ENCODE peak calls at places on chromosomes 5 and 9, in nine cellular contexts. I is suprapubic skin, A is sigmoid colon, R is HCT116, M is GM12891, U is K562, B is breast epithelium, E is endothelial cell of umbilical vein, Z is GM12892. X is an unnamed sample.

GRCh38 chr9:72564517-72565281 is 43.3 kb downstream of the TMC1 start:
- DNase-seq in I (no peak), A (no peak), R (no peak), M (no peak), U (no peak), B (no peak), E (no peak), Z (no peak), X (no peak)

GRCh38 chr5:53730938-53731337 is 170.5 kb downstream of the NDUFS4 start:
- DNase-seq in I (no peak), A (no peak), R (no peak), M (no peak), U (no peak), B (no peak), E (peak), Z (no peak), X (no peak)

GRCh38 chr5:135498662-135498995 is 37.1 kb downstream of the NEUROG1 start:
- DNase-seq in I (no peak), A (no peak), R (no peak), M (no peak), U (no peak), B (no peak), E (no peak), Z (no peak), X (peak)

GRCh38 chr5:59569608-59570334 is 323.8 kb downstream of the PDE4D start:
- DNase-seq in I (no peak), A (no peak), R (no peak), M (no peak), U (no peak), B (no peak), E (no peak), Z (no peak), X (no peak)

GRCh38 chr5:35016179-35017056 is 31.3 kb downstream of the AGXT2 start:
- DNase-seq in I (no peak), A (no peak), R (no peak), M (no peak), U (no peak), B (no peak), E (no peak), Z (no peak), X (no peak)

GRCh38 chr9:123235448-123235847 is 32.9 kb downstream of the STRBP start:
- DNase-seq in I (no peak), A (no peak), R (no peak), M (no peak), U (no peak), B (no peak), E (no peak), Z (no peak), X (no peak)

GRCh38 chr9:110189001-110189400 is 19.0 kb downstream of the C9orf152 start:
- DNase-seq in I (no peak), A (peak), R (no peak), M (no peak), U (no peak), B (peak), E (no peak), Z (no peak), X (no peak)

GRCh38 chr5:159509002-159509660 is 178.8 kb upstream of the IL12B start:
- DNase-seq in I (no peak), A (no peak), R (no peak), M (no peak), U (peak), B (no peak), E (no peak), Z (no peak), X (no peak)

GRCh38 chr5:124663101-124663506 is 83.3 kb downstream of the ZNF608 start:
- DNase-seq in I (no peak), A (no peak), R (no peak), M (no peak), U (no peak), B (no peak), E (no peak), Z (no peak), X (no peak)

GRCh38 chr9:113599647-113600476 is 136.3 kb downstream of the RGS3 start:
- DNase-seq in I (no peak), A (no peak), R (no peak), M (no peak), U (no peak), B (no peak), E (peak), Z (no peak), X (no peak)

GRCh38 chr5:157750320-157750719 is 6.8 kb downstream of the LSM11 start:
- DNase-seq in I (no peak), A (no peak), R (no peak), M (no peak), U (no peak), B (no peak), E (peak), Z (no peak), X (no peak)

GRCh38 chr9:8762676-8763075 is 963.1 kb upstream of the DMAC1 start:
- DNase-seq in I (no peak), A (no peak), R (no peak), M (no peak), U (no peak), B (no peak), E (no peak), Z (no peak), X (no peak)

GRCh38 chr5:115147052-115147451 is 22.7 kb downstream of the TRIM36 start:
- DNase-seq in I (no peak), A (no peak), R (no peak), M (no peak), U (no peak), B (no peak), E (no peak), Z (no peak), X (no peak)

GRCh38 chr5:14739961-14740360 is 75.4 kb downstream of the OTULIN start:
- DNase-seq in I (no peak), A (no peak), R (no peak), M (no peak), U (no peak), B (no peak), E (no peak), Z (no peak), X (no peak)

GRCh38 chr5:151081426-151082273 is 816 bp upstream of the TNIP1 start:
- DNase-seq in I (no peak), A (no peak), R (no peak), M (no peak), U (no peak), B (no peak), E (no peak), Z (no peak), X (no peak)

GRCh38 chr5:153654444-153654843 is 164.0 kb downstream of the GRIA1 start:
- DNase-seq in I (no peak), A (no peak), R (no peak), M (no peak), U (no peak), B (no peak), E (no peak), Z (no peak), X (no peak)

GRCh38 chr9:101421653-101422065 is 13.9 kb downstream of the ALDOB start:
- DNase-seq in I (no peak), A (no peak), R (no peak), M (no peak), U (no peak), B (no peak), E (no peak), Z (no peak), X (no peak)

GRCh38 chr9:28234899-28235277 is 661.6 kb upstream of the C9orf72 start:
- DNase-seq in I (no peak), A (no peak), R (no peak), M (no peak), U (no peak), B (no peak), E (no peak), Z (no peak), X (no peak)

GRCh38 chr9:35476596-35476995 is 13.3 kb upstream of the RUSC2 start:
- DNase-seq in I (no peak), A (no peak), R (no peak), M (no peak), U (no peak), B (no peak), E (no peak), Z (no peak), X (no peak)

GRCh38 chr5:104372796-104373195 is 810.2 kb upstream of the NUDT12 start:
- DNase-seq in I (no peak), A (no peak), R (no peak), M (no peak), U (no peak), B (no peak), E (no peak), Z (no peak), X (no peak)

GRCh38 chr9:78932849-78933627 is 636.1 kb downstream of the PSAT1 start:
- DNase-seq in I (no peak), A (no peak), R (no peak), M (no peak), U (no peak), B (no peak), E (peak), Z (no peak), X (no peak)

GRCh38 chr5:39503148-39503547 is 78.4 kb upstream of the DAB2 start:
- DNase-seq in I (no peak), A (peak), R (no peak), M (no peak), U (no peak), B (no peak), E (no peak), Z (no peak), X (no peak)

GRCh38 chr5:148846930-148847329 is 20.5 kb downstream of the ADRB2 start:
- DNase-seq in I (no peak), A (no peak), R (no peak), M (no peak), U (no peak), B (no peak), E (no peak), Z (no peak), X (no peak)

GRCh38 chr5:449151-449550 is 6.2 kb downstream of the EXOC3 start:
- DNase-seq in I (no peak), A (no peak), R (no peak), M (no peak), U (no peak), B (no peak), E (no peak), Z (no peak), X (no peak)

GRCh38 chr5:446864-447263 is 3.9 kb downstream of the EXOC3 start:
- DNase-seq in I (peak), A (peak), R (peak), M (no peak), U (peak), B (no peak), E (peak), Z (no peak), X (no peak)

GRCh38 chr5:447501-447900 is 4.5 kb downstream of the EXOC3 start:
- DNase-seq in I (peak), A (peak), R (no peak), M (no peak), U (no peak), B (no peak), E (no peak), Z (no peak), X (no peak)

GRCh38 chr5:448766-449090 is 5.8 kb downstream of the EXOC3 start:
- DNase-seq in I (no peak), A (no peak), R (no peak), M (no peak), U (no peak), B (no peak), E (no peak), Z (no peak), X (no peak)

DNA sequence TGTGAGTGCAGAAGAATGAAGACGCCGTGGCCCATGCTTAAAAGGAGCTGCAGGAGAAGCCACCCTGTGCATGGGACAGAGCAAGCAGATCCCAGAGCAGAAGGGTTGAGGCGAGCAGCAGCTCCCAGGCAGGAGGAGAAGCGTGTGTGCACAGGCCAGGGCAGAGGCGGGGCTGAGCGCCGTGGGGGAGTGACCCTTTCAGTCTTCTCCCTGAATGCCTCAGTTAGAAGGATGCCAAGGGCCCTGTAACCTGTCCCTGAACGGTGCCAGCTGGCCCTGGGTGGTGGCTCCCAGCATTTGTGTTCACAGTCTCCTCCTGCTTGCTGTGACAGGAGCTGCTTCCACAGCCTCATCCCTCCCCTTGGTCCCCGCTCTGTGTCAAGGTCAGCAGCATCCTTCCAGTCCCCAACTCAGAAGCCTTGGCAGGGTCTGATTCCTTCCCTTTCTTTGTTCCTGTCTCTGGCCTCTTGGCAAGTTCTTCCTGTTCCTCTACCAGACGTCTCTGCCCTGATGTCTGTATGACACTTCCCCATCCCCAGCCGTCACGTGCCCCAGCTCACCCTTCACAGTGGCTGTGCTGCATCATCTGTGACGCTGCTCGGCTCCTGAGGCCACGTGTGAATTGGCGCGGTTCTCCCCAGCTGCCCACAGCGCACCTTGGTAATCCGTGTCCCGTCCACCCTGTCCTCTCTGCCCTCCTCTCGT is 5.2 kb downstream of the EXOC3 start:
- DNase-seq in I (peak), A (peak), R (no peak), M (no peak), U (no peak), B (no peak), E (no peak), Z (no peak), X (no peak)
- TF ChIP-seq POLR2A in I (no peak), A (no peak), R (no peak), M (no peak), U (no peak), B (no peak), E (no peak), Z (no peak), X (no peak)

GRCh38 chr9:21883642-21884041 is 81.2 kb downstream of the MTAP start:
- DNase-seq in I (no peak), A (no peak), R (peak), M (no peak), U (no peak), B (no peak), E (no peak), Z (no peak), X (no peak)
- TF ChIP-seq POLR2AphosphoS5 in I (no peak), A (no peak), R (peak), M (no peak), U (no peak), B (no peak), E (no peak), Z (no peak), X (no peak)

DNA sequence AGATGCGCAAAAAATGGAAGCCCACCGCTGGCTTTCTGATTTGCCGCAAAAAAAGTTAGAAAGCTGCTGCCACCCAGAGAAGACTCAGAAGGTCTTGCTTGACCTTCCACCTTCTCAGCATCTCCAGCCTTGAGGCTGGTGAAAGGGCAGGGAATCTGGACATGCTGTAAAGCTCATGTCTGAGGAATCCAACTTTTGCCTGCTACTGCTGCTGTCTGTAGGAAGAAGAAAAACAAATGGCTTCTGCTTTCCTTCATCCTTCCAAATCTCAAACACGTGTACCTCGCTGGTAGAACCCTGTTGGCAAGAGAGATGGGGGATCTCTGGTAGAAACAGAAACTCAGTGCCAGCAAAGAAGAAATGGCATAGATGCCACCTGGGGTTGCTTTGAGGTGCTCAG is 10.2 kb downstream of the TJP2 start:
- DNase-seq in I (no peak), A (no peak), R (no peak), M (no peak), U (no peak), B (no peak), E (no peak), Z (no peak), X (no peak)
- TF ChIP-seq POLR2A in I (no peak), A (no peak), R (no peak), M (no peak), U (no peak), B (no peak), E (no peak), Z (no peak), X (no peak)

GRCh38 chr5:72160959-72161358 is 53.7 kb downstream of the MAP1B start:
- DNase-seq in I (no peak), A (no peak), R (no peak), M (no peak), U (no peak), B (no peak), E (no peak), Z (no peak), X (no peak)

GRCh38 chr5:72161951-72162350 is 54.7 kb downstream of the MAP1B start:
- DNase-seq in I (no peak), A (no peak), R (no peak), M (no peak), U (no peak), B (no peak), E (no peak), Z (no peak), X (no peak)

GRCh38 chr5:72159501-72159911 is 52.2 kb downstream of the MAP1B start:
- DNase-seq in I (no peak), A (no peak), R (no peak), M (no peak), U (no peak), B (no peak), E (peak), Z (no peak), X (no peak)

GRCh38 chr5:72163349-72163983 is 56.2 kb downstream of the MAP1B start:
- DNase-seq in I (no peak), A (no peak), R (no peak), M (no peak), U (no peak), B (no peak), E (no peak), Z (no peak), X (no peak)

GRCh38 chr5:72160299-72160698 is 53.0 kb downstream of the MAP1B start:
- DNase-seq in I (no peak), A (no peak), R (no peak), M (no peak), U (no peak), B (no peak), E (peak), Z (no peak), X (no peak)
- TF ChIP-seq POLR2AphosphoS5 in I (no peak), A (no peak), R (no peak), M (no peak), U (no peak), B (no peak), E (no peak), Z (no peak), X (no peak)

X was measured in vagina.